ENCODE peak calls at places on chromosomes 11 and 22, in eight cellular contexts. One of them, this sample, is unnamed.

GRCh38 chr11:57324154-57324885 is 432 bp downstream of the TNKS1BP1 start:
- DNase-seq in chondrocyte: no peak
- DNase-seq in colonic mucosa: peak; percentile 51
- DNase-seq in GM06990: no peak
- DNase-seq in nephron progenitor cell: peak; percentile 74
- DNase-seq in RWPE1: peak; percentile 41
- DNase-seq in kidney: peak; percentile 90
- DNase-seq in B cell: no peak
- DNase-seq in this sample: peak; percentile 71

GRCh38 chr22:17974703-17975372 is 49.5 kb downstream of the MICAL3 start:
- DNase-seq in B cell: no peak
- DNase-seq in RWPE1: no peak
- DNase-seq in colonic mucosa: no peak
- DNase-seq in kidney: no peak
- DNase-seq in GM06990: peak; percentile 54
- DNase-seq in nephron progenitor cell: no peak
- DNase-seq in chondrocyte: no peak
- DNase-seq in this sample: peak; percentile 78

GRCh38 chr22:49973018-49973965 is 12.7 kb downstream of the PIM3 start:
- DNase-seq in RWPE1: no peak
- DNase-seq in chondrocyte: peak; percentile 7
- DNase-seq in nephron progenitor cell: no peak
- DNase-seq in GM06990: no peak
- DNase-seq in kidney: no peak
- DNase-seq in B cell: peak; percentile 25
- DNase-seq in colonic mucosa: no peak
- DNase-seq in this sample: no peak

GRCh38 chr11:127624455-127624854 is 623.9 kb upstream of the KIRREL3 start:
- DNase-seq in kidney: no peak
- DNase-seq in B cell: no peak
- DNase-seq in chondrocyte: no peak
- DNase-seq in colonic mucosa: no peak
- DNase-seq in GM06990: no peak
- DNase-seq in RWPE1: no peak
- DNase-seq in nephron progenitor cell: no peak
- DNase-seq in this sample: no peak

GRCh38 chr11:69642549-69642912 is 1.6 kb downstream of the CCND1 start:
- DNase-seq in nephron progenitor cell: peak; percentile 60
- DNase-seq in GM06990: no peak
- DNase-seq in RWPE1: no peak
- DNase-seq in B cell: peak; percentile 59
- DNase-seq in colonic mucosa: peak; percentile 67
- DNase-seq in chondrocyte: no peak
- DNase-seq in kidney: peak; percentile 80
- DNase-seq in this sample: no peak

GRCh38 chr22:50294319-50294656 is 13.2 kb downstream of the PLXNB2 start:
- DNase-seq in GM06990: no peak
- DNase-seq in kidney: no peak
- DNase-seq in B cell: no peak
- DNase-seq in colonic mucosa: no peak
- DNase-seq in chondrocyte: no peak
- DNase-seq in RWPE1: no peak
- DNase-seq in nephron progenitor cell: no peak
- DNase-seq in this sample: no peak

GRCh38 chr11:87399341-87399740 is 361.6 kb downstream of the TMEM135 start:
- DNase-seq in RWPE1: no peak
- DNase-seq in nephron progenitor cell: no peak
- DNase-seq in kidney: no peak
- DNase-seq in B cell: no peak
- DNase-seq in colonic mucosa: no peak
- DNase-seq in GM06990: no peak
- DNase-seq in chondrocyte: no peak
- DNase-seq in this sample: no peak

GRCh38 chr11:57290288-57290687 is 34.5 kb downstream of the TNKS1BP1 start:
- DNase-seq in nephron progenitor cell: no peak
- DNase-seq in colonic mucosa: no peak
- DNase-seq in kidney: no peak
- DNase-seq in B cell: no peak
- DNase-seq in RWPE1: no peak
- DNase-seq in GM06990: no peak
- DNase-seq in chondrocyte: no peak
- DNase-seq in this sample: no peak

GRCh38 chr11:69636512-69636866 is 4.5 kb upstream of the CCND1 start:
- DNase-seq in B cell: peak; percentile 11
- DNase-seq in RWPE1: no peak
- DNase-seq in nephron progenitor cell: peak; percentile 85
- DNase-seq in GM06990: no peak
- DNase-seq in kidney: peak; percentile 84
- DNase-seq in colonic mucosa: peak; percentile 82
- DNase-seq in chondrocyte: peak; percentile 86
- DNase-seq in this sample: no peak

GRCh38 chr22:49243335-49243734 is 584.3 kb downstream of the BRD1 start:
- DNase-seq in B cell: no peak
- DNase-seq in GM06990: no peak
- DNase-seq in RWPE1: no peak
- DNase-seq in colonic mucosa: no peak
- DNase-seq in chondrocyte: no peak
- DNase-seq in kidney: peak; percentile 37
- DNase-seq in nephron progenitor cell: no peak
- DNase-seq in this sample: no peak

GRCh38 chr11:120229451-120230424 is 10.2 kb upstream of the POU2F3 start:
- DNase-seq in chondrocyte: no peak
- DNase-seq in RWPE1: peak; percentile 63
- DNase-seq in B cell: no peak
- DNase-seq in kidney: no peak
- DNase-seq in colonic mucosa: no peak
- DNase-seq in GM06990: no peak
- DNase-seq in nephron progenitor cell: no peak
- DNase-seq in this sample: peak; percentile 58

GRCh38 chr22:42177891-42178336 is 47.3 kb upstream of the CYP2D6 start:
- DNase-seq in RWPE1: no peak
- DNase-seq in colonic mucosa: peak; percentile 55
- DNase-seq in kidney: no peak
- DNase-seq in GM06990: no peak
- DNase-seq in B cell: no peak
- DNase-seq in chondrocyte: no peak
- DNase-seq in nephron progenitor cell: no peak
- DNase-seq in this sample: no peak

GRCh38 chr11:120241277-120241676 is 1.3 kb downstream of the POU2F3 start:
- DNase-seq in RWPE1: no peak
- DNase-seq in kidney: no peak
- DNase-seq in nephron progenitor cell: no peak
- DNase-seq in GM06990: no peak
- DNase-seq in B cell: no peak
- DNase-seq in chondrocyte: no peak
- DNase-seq in colonic mucosa: no peak
- DNase-seq in this sample: no peak

GRCh38 chr11:113161671-113162589 is 152.5 kb upstream of the TTC12 start:
- DNase-seq in chondrocyte: no peak
- DNase-seq in RWPE1: no peak
- DNase-seq in B cell: no peak
- DNase-seq in nephron progenitor cell: no peak
- DNase-seq in colonic mucosa: no peak
- DNase-seq in GM06990: no peak
- DNase-seq in kidney: no peak
- DNase-seq in this sample: no peak

GRCh38 chr11:36088234-36088975 is 144.5 kb downstream of the LDLRAD3 start:
- DNase-seq in RWPE1: no peak
- DNase-seq in chondrocyte: no peak
- DNase-seq in nephron progenitor cell: no peak
- DNase-seq in kidney: no peak
- DNase-seq in GM06990: no peak
- DNase-seq in colonic mucosa: no peak
- DNase-seq in B cell: no peak
- DNase-seq in this sample: no peak

GRCh38 chr11:122656073-122656630 is 630 bp downstream of the UBASH3B start:
- DNase-seq in B cell: no peak
- DNase-seq in colonic mucosa: peak; percentile 44
- DNase-seq in chondrocyte: peak; percentile 89
- DNase-seq in kidney: peak; percentile 82
- DNase-seq in nephron progenitor cell: peak; percentile 75
- DNase-seq in RWPE1: peak; percentile 64
- DNase-seq in GM06990: no peak
- DNase-seq in this sample: peak; percentile 75

GRCh38 chr11:120974980-120975379 is 48.9 kb upstream of the TBCEL start:
- DNase-seq in GM06990: no peak
- DNase-seq in B cell: no peak
- DNase-seq in colonic mucosa: no peak
- DNase-seq in RWPE1: no peak
- DNase-seq in kidney: no peak
- DNase-seq in chondrocyte: no peak
- DNase-seq in nephron progenitor cell: no peak
- DNase-seq in this sample: no peak

GRCh38 chr22:44898236-44898635 is 111.6 kb downstream of the PHF21B start:
- DNase-seq in kidney: peak; percentile 32
- DNase-seq in B cell: no peak
- DNase-seq in colonic mucosa: no peak
- DNase-seq in chondrocyte: no peak
- DNase-seq in RWPE1: no peak
- DNase-seq in nephron progenitor cell: no peak
- DNase-seq in GM06990: no peak
- DNase-seq in this sample: no peak

GRCh38 chr11:70314730-70315129 is 44.2 kb downstream of the PPFIA1 start:
- DNase-seq in GM06990: no peak
- DNase-seq in chondrocyte: no peak
- DNase-seq in colonic mucosa: no peak
- DNase-seq in kidney: no peak
- DNase-seq in nephron progenitor cell: no peak
- DNase-seq in B cell: no peak
- DNase-seq in RWPE1: no peak
- DNase-seq in this sample: no peak

GRCh38 chr11:86916330-86916729 is 38.9 kb downstream of the FZD4 start:
- DNase-seq in colonic mucosa: no peak
- DNase-seq in kidney: no peak
- DNase-seq in GM06990: no peak
- DNase-seq in nephron progenitor cell: no peak
- DNase-seq in chondrocyte: no peak
- DNase-seq in RWPE1: peak; percentile 77
- DNase-seq in B cell: no peak
- DNase-seq in this sample: no peak

GRCh38 chr11:104570088-104570701 is 328.1 kb downstream of the CASP12 start:
- DNase-seq in RWPE1: peak; percentile 44
- DNase-seq in colonic mucosa: no peak
- DNase-seq in nephron progenitor cell: no peak
- DNase-seq in chondrocyte: no peak
- DNase-seq in GM06990: no peak
- DNase-seq in kidney: no peak
- DNase-seq in B cell: no peak
- DNase-seq in this sample: no peak

GRCh38 chr22:37353839-37354238 is 71.5 kb downstream of the CYTH4 start:
- DNase-seq in B cell: no peak
- DNase-seq in chondrocyte: no peak
- DNase-seq in nephron progenitor cell: no peak
- DNase-seq in RWPE1: peak; percentile 65
- DNase-seq in kidney: no peak
- DNase-seq in GM06990: no peak
- DNase-seq in colonic mucosa: no peak
- DNase-seq in this sample: no peak

GRCh38 chr22:37166675-37167066 is 17.0 kb upstream of the IL2RB start:
- DNase-seq in chondrocyte: peak; percentile 77
- DNase-seq in B cell: peak; percentile 77
- DNase-seq in RWPE1: peak; percentile 74
- DNase-seq in kidney: peak; percentile 94
- DNase-seq in GM06990: peak; percentile 81
- DNase-seq in colonic mucosa: peak; percentile 91
- DNase-seq in nephron progenitor cell: peak; percentile 87
- DNase-seq in this sample: peak; percentile 90

GRCh38 chr11:6315811-6316425 is 4.4 kb downstream of the CAVIN3 start:
- DNase-seq in kidney: peak; percentile 80
- DNase-seq in RWPE1: peak; percentile 73
- DNase-seq in B cell: no peak
- DNase-seq in colonic mucosa: peak; percentile 53
- DNase-seq in GM06990: no peak
- DNase-seq in chondrocyte: no peak
- DNase-seq in nephron progenitor cell: peak; percentile 63
- DNase-seq in this sample: peak; percentile 73

GRCh38 chr22:46578824-46579561 is 41.2 kb upstream of the GRAMD4 start:
- DNase-seq in RWPE1: no peak
- DNase-seq in kidney: peak; percentile 78
- DNase-seq in nephron progenitor cell: no peak
- DNase-seq in B cell: no peak
- DNase-seq in colonic mucosa: peak; percentile 76
- DNase-seq in GM06990: no peak
- DNase-seq in chondrocyte: peak; percentile 69
- DNase-seq in this sample: no peak

GRCh38 chr11:43427971-43428370 is 69.3 kb downstream of the TTC17 start:
- DNase-seq in chondrocyte: no peak
- DNase-seq in nephron progenitor cell: no peak
- DNase-seq in B cell: no peak
- DNase-seq in RWPE1: no peak
- DNase-seq in GM06990: no peak
- DNase-seq in colonic mucosa: no peak
- DNase-seq in kidney: no peak
- DNase-seq in this sample: no peak

GRCh38 chr11:122177238-122177637 is 61.2 kb upstream of the BLID start:
- DNase-seq in nephron progenitor cell: no peak
- DNase-seq in GM06990: no peak
- DNase-seq in chondrocyte: no peak
- DNase-seq in RWPE1: no peak
- DNase-seq in B cell: no peak
- DNase-seq in colonic mucosa: no peak
- DNase-seq in kidney: no peak
- DNase-seq in this sample: no peak

GRCh38 chr11:78835646-78836045 is 261.0 kb upstream of the NARS2 start:
- DNase-seq in GM06990: no peak
- DNase-seq in chondrocyte: no peak
- DNase-seq in nephron progenitor cell: no peak
- DNase-seq in B cell: no peak
- DNase-seq in colonic mucosa: no peak
- DNase-seq in kidney: no peak
- DNase-seq in RWPE1: no peak
- DNase-seq in this sample: no peak
- TF ChIP-seq CTCF in GM06990: no peak
- TF ChIP-seq CTCF in chondrocyte: no peak
- TF ChIP-seq CTCF in nephron progenitor cell: no peak
- TF ChIP-seq CTCF in B cell: no peak
- TF ChIP-seq CTCF in colonic mucosa: no peak
- TF ChIP-seq CTCF in kidney: no peak
- TF ChIP-seq CTCF in RWPE1: no peak
- TF ChIP-seq CTCF in this sample: no peak

GRCh38 chr11:110430267-110431211 is 791 bp downstream of the FDX1 start:
- DNase-seq in nephron progenitor cell: no peak
- DNase-seq in kidney: no peak
- DNase-seq in colonic mucosa: peak; percentile 75
- DNase-seq in chondrocyte: no peak
- DNase-seq in GM06990: peak; percentile 59
- DNase-seq in B cell: peak; percentile 50
- DNase-seq in RWPE1: no peak
- DNase-seq in this sample: peak; percentile 54
- TF ChIP-seq CTCF in nephron progenitor cell: no peak
- TF ChIP-seq CTCF in kidney: no peak
- TF ChIP-seq CTCF in colonic mucosa: no peak
- TF ChIP-seq CTCF in chondrocyte: peak; percentile 49
- TF ChIP-seq CTCF in GM06990: peak; percentile 0
- TF ChIP-seq CTCF in B cell: peak; percentile 40
- TF ChIP-seq CTCF in RWPE1: peak; percentile 54
- TF ChIP-seq CTCF in this sample: no peak

GRCh38 chr11:111299111-111300026 is 1.0 kb downstream of the POU2AF3 start:
- DNase-seq in nephron progenitor cell: peak; percentile 78
- DNase-seq in GM06990: no peak
- DNase-seq in chondrocyte: no peak
- DNase-seq in RWPE1: peak; percentile 33
- DNase-seq in B cell: no peak
- DNase-seq in colonic mucosa: peak; percentile 74
- DNase-seq in kidney: peak; percentile 90
- DNase-seq in this sample: peak; percentile 77
- TF ChIP-seq CTCF in nephron progenitor cell: peak; percentile 59
- TF ChIP-seq CTCF in GM06990: peak; percentile 40
- TF ChIP-seq CTCF in chondrocyte: peak; percentile 82
- TF ChIP-seq CTCF in RWPE1: peak; percentile 52
- TF ChIP-seq CTCF in B cell: peak; percentile 37
- TF ChIP-seq CTCF in colonic mucosa: peak; percentile 59
- TF ChIP-seq CTCF in kidney: peak; percentile 55
- TF ChIP-seq CTCF in this sample: peak; percentile 35

GRCh38 chr11:9530901-9531625 is 42.4 kb upstream of the WEE1 start:
- DNase-seq in colonic mucosa: peak; percentile 71
- DNase-seq in kidney: no peak
- DNase-seq in chondrocyte: no peak
- DNase-seq in B cell: no peak
- DNase-seq in GM06990: no peak
- DNase-seq in nephron progenitor cell: no peak
- DNase-seq in RWPE1: no peak
- DNase-seq in this sample: no peak
- TF ChIP-seq CTCF in colonic mucosa: no peak
- TF ChIP-seq CTCF in kidney: no peak
- TF ChIP-seq CTCF in chondrocyte: no peak
- TF ChIP-seq CTCF in B cell: no peak
- TF ChIP-seq CTCF in GM06990: peak; percentile 5
- TF ChIP-seq CTCF in nephron progenitor cell: no peak
- TF ChIP-seq CTCF in RWPE1: no peak
- TF ChIP-seq CTCF in this sample: no peak